ENCODE peak calls at places on chromosomes 3 and 15, in five cellular contexts. O is mammary epithelial cell, N is GM12878, K is H1, S is OCI-LY7. D is an unnamed sample.

GRCh38 chr15:46900992-46901391 is 816.3 kb upstream of the SEMA6D start:
- DNase-seq in S (no peak), O (no peak), K (no peak), N (no peak), D (no peak)

GRCh38 chr15:60003243-60004018 is 680 bp upstream of the FOXB1 start:
- DNase-seq in O (no peak), S (no peak), K (no peak), N (no peak), D (peak; percentile 60)

GRCh38 chr3:43872901-43873300 is 182.2 kb downstream of the ABHD5 start:
- DNase-seq in N (no peak), O (no peak), K (no peak), S (no peak), D (no peak)

GRCh38 chr3:44375450-44375849 is 36.9 kb downstream of the TCAIM start:
- DNase-seq in S (no peak), N (no peak), K (no peak), O (no peak), D (no peak)

GRCh38 chr15:36400936-36401585 is 178.4 kb upstream of the CDIN1 start:
- DNase-seq in O (no peak), S (no peak), K (no peak), N (no peak), D (no peak)

GRCh38 chr3:101158374-101158773 is 162.0 kb downstream of the IMPG2 start:
- DNase-seq in N (no peak), S (no peak), O (no peak), K (no peak), D (no peak)

GRCh38 chr15:68820205-68820588 is 498 bp downstream of the ANP32A start:
- DNase-seq in K (no peak), O (no peak), S (peak; percentile 67), N (no peak), D (peak; percentile 54)

GRCh38 chr3:193377591-193377990 is 962 bp downstream of the ATP13A5 start:
- DNase-seq in N (no peak), O (no peak), S (no peak), K (no peak), D (no peak)

GRCh38 chr3:101310580-101311375 is 9.6 kb downstream of the IMPG2 start:
- DNase-seq in N (no peak), O (no peak), K (no peak), S (no peak), D (no peak)

GRCh38 chr3:123338620-123339061 is 110.2 kb downstream of the ADCY5 start:
- DNase-seq in O (no peak), S (no peak), N (no peak), K (no peak), D (no peak)

GRCh38 chr3:197854596-197855343 is 63.7 kb downstream of the LRCH3 start:
- DNase-seq in N (no peak), K (peak; percentile 65), O (peak; percentile 90), S (no peak), D (no peak)

GRCh38 chr3:138025553-138025952 is 15.6 kb downstream of the CLDN18 start:
- DNase-seq in O (no peak), N (no peak), S (no peak), K (no peak), D (no peak)

GRCh38 chr3:37144806-37145205 is 29.6 kb downstream of the LRRFIP2 start:
- DNase-seq in N (no peak), K (no peak), S (no peak), O (no peak), D (no peak)

GRCh38 chr3:110069641-110070538 is 732.5 kb upstream of the DPPA4 start:
- DNase-seq in K (no peak), N (no peak), S (no peak), O (peak; percentile 85), D (no peak)

GRCh38 chr3:98326494-98326893 is 27.2 kb upstream of the OR5K4 start:
- DNase-seq in O (no peak), K (no peak), N (no peak), S (no peak), D (no peak)
- H3K4me3 ChIP-seq in O (no peak overlapping the region), K (peak overlapping the region; percentile 15), N (no peak overlapping the region), S (no peak overlapping the region), D (no peak overlapping the region)

GRCh38 chr3:4885322-4885721 is 93.9 kb upstream of the BHLHE40 start:
- DNase-seq in S (no peak), N (no peak), K (no peak), O (no peak), D (no peak)
- TF ChIP-seq CTCF in S (no peak), N (no peak), K (no peak), O (no peak), D (no peak)

DNA sequence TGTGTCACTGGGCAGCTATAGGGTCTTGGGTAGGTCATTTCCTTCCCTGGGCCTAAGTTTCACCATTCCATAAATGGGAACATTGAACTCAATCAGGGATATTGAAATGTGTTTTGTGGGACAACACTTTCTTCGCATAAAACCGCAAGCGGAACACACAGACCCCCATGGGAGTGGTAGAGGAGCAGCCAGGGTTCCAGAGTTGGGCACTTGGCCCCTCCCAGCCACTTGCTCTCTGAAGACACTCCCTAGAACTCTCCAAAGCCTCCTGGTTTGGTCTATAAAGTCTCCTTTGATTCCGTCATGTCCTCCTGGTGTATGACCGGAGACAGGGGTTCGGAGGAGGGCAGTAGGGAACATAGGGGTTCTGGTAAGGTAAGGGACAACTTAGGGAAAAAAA is 271.7 kb downstream of the UACA start:
- DNase-seq in K (no peak), S (no peak), N (no peak), O (no peak), D (no peak)
- H3K4me2 ChIP-seq in K (no peak overlapping the region), S (peak overlapping the region; percentile 81), N (peak overlapping the region; percentile 92), O (no peak overlapping the region), D (peak overlapping the region; percentile 43)

DNA sequence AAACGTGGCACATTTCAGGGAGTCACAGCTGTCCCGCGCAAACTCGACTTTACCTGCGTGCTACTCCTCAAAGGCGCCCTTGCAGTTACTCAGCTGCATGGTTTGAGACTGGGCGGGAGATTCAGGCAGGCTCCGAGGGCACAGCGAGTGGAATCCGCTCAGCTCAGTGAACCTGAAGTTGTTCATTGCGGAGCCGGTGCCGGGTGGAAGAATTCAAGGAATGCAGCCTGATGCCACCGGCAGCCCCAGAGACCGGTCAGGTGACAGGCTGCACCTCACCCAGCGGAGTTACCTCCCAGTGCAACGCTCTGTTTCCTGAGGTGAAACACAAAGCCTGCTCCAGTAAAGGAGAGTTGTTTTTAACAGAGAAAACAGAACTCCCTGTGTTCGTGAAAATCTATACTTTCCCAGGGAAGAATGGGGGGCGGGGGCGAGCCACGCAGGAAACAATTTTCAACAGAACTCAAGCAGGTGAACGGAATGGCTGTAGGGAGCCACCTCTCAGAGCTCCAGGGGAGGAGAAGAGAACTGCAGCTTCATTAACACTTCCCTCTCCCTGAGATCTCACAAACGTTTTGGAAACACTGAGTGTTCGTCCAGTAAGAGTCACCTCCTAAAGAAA is 3.8 kb downstream of the VEPH1 start:
- DNase-seq in S (no peak), K (peak; percentile 74), O (peak; percentile 62), N (no peak), D (no peak)
- H3K4me3 ChIP-seq in S (no peak overlapping the region), K (peak overlapping the region; percentile 52), O (peak overlapping the region; percentile 47), N (no peak overlapping the region), D (no peak overlapping the region)

GRCh38 chr3:46845860-46846623 is 17.2 kb downstream of the MYL3 start:
- DNase-seq in K (peak; percentile 56), S (peak; percentile 14), O (peak; percentile 18), N (no peak), D (no peak)
- TF ChIP-seq CTCF in K (peak; percentile 42), S (peak; percentile 52), O (peak; percentile 46), N (peak; percentile 47), D (no peak)

DNA sequence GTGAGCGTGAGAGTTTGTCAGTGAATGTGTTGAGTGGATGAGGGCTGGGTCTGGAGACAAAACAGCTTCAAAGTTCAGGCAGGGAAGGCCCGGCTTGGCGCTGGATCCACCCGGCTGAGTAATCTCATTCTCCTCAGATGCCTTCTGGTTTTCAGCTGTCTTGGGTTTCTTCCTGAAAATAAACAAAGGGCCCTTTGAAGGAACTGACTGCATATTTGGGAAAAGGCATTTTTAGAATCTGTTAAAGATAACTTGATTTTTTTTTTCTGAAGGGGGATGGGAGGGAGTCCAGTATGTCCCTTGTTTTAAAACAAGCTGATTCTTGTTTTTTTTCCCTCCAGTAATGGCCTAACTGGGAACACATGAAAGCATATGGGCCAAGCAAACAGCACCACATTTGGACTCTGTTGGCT is 86.4 kb downstream of the TIGIT start:
- DNase-seq in S (no peak), O (peak; percentile 86), N (no peak), K (no peak), D (no peak)
- H3K4me2 ChIP-seq in S (no peak overlapping the region), O (peak overlapping the region; percentile 40), N (no peak overlapping the region), K (no peak overlapping the region), D (no peak overlapping the region)

DNA sequence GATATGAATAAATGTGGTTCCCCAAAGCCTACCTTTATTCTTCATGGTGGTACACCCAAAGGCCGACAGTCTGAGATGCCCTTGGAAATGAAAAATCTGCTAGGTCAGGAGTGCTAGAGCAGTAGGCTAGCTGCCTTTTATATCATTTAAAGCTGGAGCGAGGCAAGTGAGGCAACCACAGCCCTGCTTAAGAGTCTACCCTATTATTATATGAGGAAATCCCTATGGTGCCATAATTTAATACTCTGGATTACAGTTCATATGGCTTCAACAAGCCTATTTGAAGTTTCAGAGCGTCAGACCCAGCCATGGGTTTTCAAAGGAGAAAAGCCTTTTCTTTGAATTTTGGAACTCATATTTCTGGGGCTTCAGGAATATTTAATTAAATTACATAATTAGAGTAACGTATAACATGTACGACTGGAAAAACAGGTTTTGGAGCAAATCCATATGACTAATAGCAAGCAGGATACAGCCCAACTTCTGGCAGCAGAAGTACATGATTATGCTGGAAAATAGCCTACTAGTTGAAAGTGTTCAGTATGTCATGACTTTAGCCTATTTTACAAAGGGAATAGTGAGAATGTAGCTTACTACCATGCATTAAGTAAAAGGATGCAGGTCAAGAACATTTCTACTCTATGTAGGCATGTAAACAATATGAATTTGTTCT is 18.0 kb upstream of the SLTM start:
- DNase-seq in K (no peak), N (no peak), S (no peak), O (peak; percentile 78), D (no peak)
- H3K4me3 ChIP-seq in K (no peak overlapping the region), N (no peak overlapping the region), S (no peak overlapping the region), O (no peak overlapping the region), D (no peak overlapping the region)

GRCh38 chr15:75640483-75641175 is 605 bp upstream of the IMP3 start:
- DNase-seq in K (no peak), N (peak; percentile 52), O (peak; percentile 54), S (peak; percentile 83), D (peak; percentile 74)
- TF ChIP-seq CTCF in K (no peak), N (peak; percentile 36), O (peak; percentile 46), S (peak; percentile 85), D (peak; percentile 69)

DNA sequence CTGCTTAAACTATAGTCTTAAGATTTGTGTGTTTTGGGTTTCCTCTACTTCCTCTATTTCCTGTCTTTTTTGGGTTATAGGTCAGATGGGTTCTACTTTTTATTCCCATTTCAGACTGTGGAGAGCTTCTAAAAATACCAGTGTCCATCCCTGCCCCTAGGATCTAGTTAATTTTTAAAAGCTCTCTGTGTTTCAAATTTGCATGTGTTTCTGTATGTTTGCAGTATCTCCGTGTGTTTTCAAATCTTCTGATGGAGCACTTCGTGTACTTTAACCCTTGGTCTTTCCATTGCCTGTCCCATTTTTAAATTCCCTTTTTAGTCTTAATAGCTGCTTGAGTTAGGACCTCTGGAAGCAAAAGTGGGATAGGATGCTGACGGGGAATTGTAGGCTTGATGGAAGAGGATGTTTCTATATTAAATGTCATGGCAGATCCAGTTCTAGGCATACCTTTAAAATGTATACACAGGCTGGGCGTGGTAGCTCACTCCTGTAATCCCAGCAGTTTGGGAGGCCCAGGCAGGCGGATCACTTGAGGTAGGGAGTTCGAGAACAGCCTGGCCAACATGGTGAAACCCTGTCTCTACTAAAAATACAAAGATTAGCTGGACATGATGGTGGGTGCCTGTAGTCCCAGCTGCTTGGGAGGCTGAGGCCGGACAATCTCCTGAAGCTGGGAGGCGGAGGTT is 8.4 kb downstream of the CHD2 start:
- DNase-seq in S (no peak), N (no peak), O (no peak), K (no peak), D (no peak)
- H3K4me2 ChIP-seq in S (peak overlapping the region; percentile 89), N (peak overlapping the region; percentile 53), O (peak overlapping the region; percentile 53), K (no peak overlapping the region), D (peak overlapping the region; percentile 79)

D was measured in DND-41.